ENCODE peak calls at places on chromosome 18, in seven cellular contexts. A is kidney, T is mesenchymal stem cell, E is HCT116, Q is endodermal cell, O is H9, Z is colonic mucosa. G is an unnamed sample.

GRCh38 chr18:58937204-58937603 is 72.5 kb downstream of the ZNF532 start:
- DNase-seq in A (no peak), T (peak; percentile 77), E (no peak), Q (no peak), O (no peak), Z (no peak), G (peak; percentile 66)

GRCh38 chr18:49076767-49077166 is 126.0 kb upstream of the SMAD7 start:
- DNase-seq in A (no peak), T (no peak), E (no peak), Q (no peak), O (no peak), Z (no peak), G (no peak)

GRCh38 chr18:28712172-28712571 is 535.2 kb upstream of the CDH2 start:
- DNase-seq in A (no peak), T (no peak), E (no peak), Q (no peak), O (no peak), Z (no peak), G (no peak)

GRCh38 chr18:24369420-24369819 is 28.2 kb downstream of the OSBPL1A start:
- DNase-seq in A (no peak), T (no peak), E (no peak), Q (no peak), O (no peak), Z (no peak), G (peak; percentile 3)

GRCh38 chr18:41703744-41704530 is 251.1 kb upstream of the PIK3C3 start:
- DNase-seq in A (no peak), T (peak; percentile 63), E (no peak), Q (no peak), O (no peak), Z (no peak), G (peak; percentile 6)

GRCh38 chr18:6648581-6648980 is 80.9 kb upstream of the ARHGAP28 start:
- DNase-seq in A (no peak), T (peak; percentile 10), E (no peak), Q (no peak), O (no peak), Z (no peak), G (peak; percentile 56)

GRCh38 chr18:28855524-28855923 is 678.6 kb upstream of the CDH2 start:
- DNase-seq in A (no peak), T (peak; percentile 77), E (no peak), Q (no peak), O (no peak), Z (no peak), G (peak; percentile 86)

GRCh38 chr18:76351961-76352581 is 143.0 kb downstream of the ZNF516 start:
- DNase-seq in A (peak; percentile 83), T (peak; percentile 89), E (no peak), Q (no peak), O (peak; percentile 52), Z (peak; percentile 41), G (peak; percentile 91)

GRCh38 chr18:56026505-56026904 is 438.5 kb upstream of the TCF4 start:
- DNase-seq in A (no peak), T (no peak), E (no peak), Q (no peak), O (no peak), Z (no peak), G (no peak)

GRCh38 chr18:58067611-58068010 is 23.6 kb downstream of the NEDD4L start:
- DNase-seq in A (no peak), T (no peak), E (no peak), Q (no peak), O (no peak), Z (no peak), G (no peak)

GRCh38 chr18:48674198-48674721 is 135.4 kb downstream of the CTIF start:
- DNase-seq in A (no peak), T (no peak), E (no peak), Q (no peak), O (no peak), Z (peak; percentile 32), G (peak; percentile 74)

GRCh38 chr18:51234117-51235010 is 36.9 kb upstream of the MEX3C start:
- DNase-seq in A (no peak), T (peak; percentile 6), E (no peak), Q (no peak), O (no peak), Z (no peak), G (peak; percentile 4)

DNA sequence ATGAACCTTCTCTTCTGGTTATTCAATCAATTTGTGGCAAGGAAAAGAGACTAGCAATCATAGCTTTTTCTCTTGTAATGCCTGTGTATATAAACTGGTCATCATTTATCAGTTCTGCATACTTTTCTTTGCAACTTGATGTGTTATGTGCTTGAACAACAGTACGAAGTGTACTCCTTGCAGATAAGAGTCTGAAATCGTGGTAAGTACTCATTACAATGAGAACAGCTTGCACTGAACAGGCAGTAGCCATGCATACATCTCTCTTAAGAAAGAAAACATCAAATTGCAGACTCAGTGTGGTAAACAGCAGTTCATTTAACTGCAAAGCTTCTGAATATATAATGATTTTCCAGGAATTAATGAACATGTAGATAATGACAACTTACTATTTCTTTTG is 64.3 kb downstream of the GREB1L start:
- DNase-seq in A (no peak), T (no peak), E (no peak), Q (no peak), O (no peak), Z (no peak), G (no peak)
- H3K27ac ChIP-seq in A (no peak overlapping the region), T (no peak overlapping the region), E (no peak overlapping the region), Q (no peak overlapping the region), O (no peak overlapping the region), Z (no peak overlapping the region), G (no peak overlapping the region)

GRCh38 chr18:68714356-68714706 is 577 bp downstream of the TMX3 start:
- DNase-seq in A (no peak), T (peak; percentile 52), E (no peak), Q (peak; percentile 54), O (no peak), Z (peak; percentile 20), G (no peak)
- H3K9ac ChIP-seq in A (peak overlapping the region; percentile 57), T (peak overlapping the region; percentile 92), E (peak overlapping the region; percentile 83), Q (peak overlapping the region; percentile 58), O (peak overlapping the region; percentile 67), Z (peak overlapping the region; percentile 92), G (peak overlapping the region; percentile 86)

GRCh38 chr18:75253784-75254183 is 43.2 kb downstream of the TSHZ1 start:
- DNase-seq in A (no peak), T (peak; percentile 26), E (no peak), Q (no peak), O (no peak), Z (no peak), G (peak; percentile 59)
- H3K27ac ChIP-seq in A (no peak overlapping the region), T (no peak overlapping the region), E (no peak overlapping the region), Q (no peak overlapping the region), O (no peak overlapping the region), Z (no peak overlapping the region), G (peak overlapping the region; percentile 14)

GRCh38 chr18:45025108-45025471 is 344.4 kb downstream of the SETBP1 start:
- DNase-seq in A (no peak), T (no peak), E (no peak), Q (no peak), O (no peak), Z (no peak), G (no peak)

GRCh38 chr18:45026162-45026561 is 345.5 kb downstream of the SETBP1 start:
- DNase-seq in A (no peak), T (no peak), E (no peak), Q (no peak), O (no peak), Z (no peak), G (no peak)

GRCh38 chr18:45019469-45019868 is 338.8 kb downstream of the SETBP1 start:
- DNase-seq in A (no peak), T (no peak), E (no peak), Q (no peak), O (no peak), Z (no peak), G (no peak)

GRCh38 chr18:45024357-45025107 is 343.8 kb downstream of the SETBP1 start:
- DNase-seq in A (no peak), T (no peak), E (no peak), Q (no peak), O (no peak), Z (no peak), G (no peak)
- H3K9ac ChIP-seq in A (no peak overlapping the region), T (no peak overlapping the region), E (no peak overlapping the region), Q (no peak overlapping the region), O (no peak overlapping the region), Z (no peak overlapping the region), G (no peak overlapping the region)

GRCh38 chr18:13531681-13532325 is 194.6 kb downstream of the FAM210A start:
- DNase-seq in A (no peak), T (no peak), E (no peak), Q (peak; percentile 45), O (no peak), Z (no peak), G (no peak)

GRCh38 chr18:13528739-13529392 is 197.5 kb downstream of the FAM210A start:
- DNase-seq in A (no peak), T (no peak), E (no peak), Q (peak; percentile 14), O (no peak), Z (no peak), G (no peak)

GRCh38 chr18:13530215-13530878 is 196.0 kb downstream of the FAM210A start:
- DNase-seq in A (no peak), T (no peak), E (no peak), Q (peak; percentile 22), O (no peak), Z (no peak), G (no peak)

GRCh38 chr18:13532406-13533075 is 193.8 kb downstream of the FAM210A start:
- DNase-seq in A (no peak), T (no peak), E (no peak), Q (peak; percentile 22), O (no peak), Z (peak; percentile 9), G (no peak)

GRCh38 chr18:13530879-13531387 is 195.4 kb downstream of the FAM210A start:
- DNase-seq in A (no peak), T (no peak), E (peak; percentile 4), Q (peak; percentile 82), O (peak; percentile 61), Z (peak; percentile 43), G (peak; percentile 72)
- H3K27ac ChIP-seq in A (no peak overlapping the region), T (no peak overlapping the region), E (no peak overlapping the region), Q (no peak overlapping the region), O (no peak overlapping the region), Z (no peak overlapping the region), G (no peak overlapping the region)

DNA sequence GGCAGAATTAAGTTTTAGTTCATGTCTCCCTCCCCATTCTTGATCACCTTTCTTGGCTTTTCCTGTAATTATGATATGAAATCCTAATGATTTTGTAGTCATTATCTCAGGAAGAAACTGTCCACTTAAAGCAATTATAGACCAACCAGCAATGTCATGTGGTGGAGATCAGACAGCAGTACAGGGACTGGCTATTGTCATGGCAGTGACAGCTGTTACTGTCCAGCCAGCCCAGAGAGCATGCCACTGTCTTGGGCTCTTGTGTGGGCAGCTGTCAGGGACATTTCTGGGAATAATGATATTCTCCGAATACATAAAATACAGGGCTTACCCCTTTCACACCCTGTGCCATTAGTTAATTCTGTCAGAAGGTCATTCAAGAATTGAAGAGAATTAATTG is 355.3 kb upstream of the RAB12 start:
- DNase-seq in A (no peak), T (no peak), E (no peak), Q (no peak), O (no peak), Z (no peak), G (no peak)
- H3K9ac ChIP-seq in A (no peak overlapping the region), T (no peak overlapping the region), E (no peak overlapping the region), Q (no peak overlapping the region), O (no peak overlapping the region), Z (no peak overlapping the region), G (no peak overlapping the region)